ENCODE peak calls at places on chromosome 22, in four cellular contexts. G, V, X and K are unnamed samples.

GRCh38 chr22:37569009-37569920 is 9.0 kb downstream of the CDC42EP1 start:
- DNase-seq in G (no peak), V (peak; percentile 90), X (no peak), K (no peak)

GRCh38 chr22:35996596-35996995 is 32.0 kb downstream of the RBFOX2 start:
- DNase-seq in X (no peak), V (no peak), G (no peak), K (no peak)

GRCh38 chr22:32854351-32854804 is 52.9 kb downstream of the TIMP3 start:
- DNase-seq in G (no peak), V (no peak), X (no peak), K (no peak)

GRCh38 chr22:22903355-22903777 is 15.8 kb downstream of the IGLL5 start:
- DNase-seq in V (no peak), X (no peak), G (peak; percentile 53), K (no peak)

GRCh38 chr22:35554297-35554845 is 13.7 kb downstream of the RASD2 start:
- DNase-seq in G (no peak), X (no peak), V (no peak), K (no peak)

GRCh38 chr22:36577019-36577418 is 48.1 kb upstream of the EIF3D start:
- DNase-seq in X (no peak), V (peak; percentile 3), G (no peak), K (no peak)

GRCh38 chr22:26170795-26171194 is 1.5 kb downstream of the SEZ6L start:
- DNase-seq in G (peak; percentile 26), V (no peak), X (no peak), K (peak; percentile 84)

GRCh38 chr22:33512961-33513360 is 407.3 kb downstream of the LARGE1 start:
- DNase-seq in X (no peak), G (no peak), V (no peak), K (no peak)

GRCh38 chr22:30946354-30946753 is 22.2 kb downstream of the MORC2 start:
- DNase-seq in V (no peak), X (no peak), G (no peak), K (no peak)

GRCh38 chr22:43883719-43884415 is 7.9 kb downstream of the PNPLA5 start:
- DNase-seq in V (no peak), G (no peak), X (no peak), K (no peak)

GRCh38 chr22:30943368-30943767 is 25.2 kb downstream of the MORC2 start:
- DNase-seq in V (no peak), X (no peak), G (no peak), K (no peak)

GRCh38 chr22:22060200-22061084 is 77.9 kb upstream of the TOP3B start:
- DNase-seq in X (no peak), G (peak; percentile 98), V (peak; percentile 40), K (peak; percentile 93)

GRCh38 chr22:32837142-32837541 is 35.6 kb downstream of the TIMP3 start:
- DNase-seq in G (no peak), X (no peak), V (no peak), K (no peak)

GRCh38 chr22:29872989-29873388 is 10.0 kb upstream of the MTMR3 start:
- DNase-seq in G (no peak), X (no peak), V (no peak), K (no peak)

GRCh38 chr22:42683599-42684283 is 34.5 kb upstream of the CYB5R3 start:
- DNase-seq in G (no peak), V (no peak), X (no peak), K (no peak)

GRCh38 chr22:42682113-42682851 is 33.1 kb upstream of the CYB5R3 start:
- DNase-seq in G (no peak), V (no peak), X (no peak), K (no peak)

GRCh38 chr22:42684462-42685195 is 35.4 kb upstream of the CYB5R3 start:
- DNase-seq in X (no peak), V (no peak), G (no peak), K (no peak)

GRCh38 chr22:42678894-42679293 is 29.7 kb upstream of the CYB5R3 start:
- DNase-seq in G (no peak), X (no peak), V (no peak), K (no peak)

DNA sequence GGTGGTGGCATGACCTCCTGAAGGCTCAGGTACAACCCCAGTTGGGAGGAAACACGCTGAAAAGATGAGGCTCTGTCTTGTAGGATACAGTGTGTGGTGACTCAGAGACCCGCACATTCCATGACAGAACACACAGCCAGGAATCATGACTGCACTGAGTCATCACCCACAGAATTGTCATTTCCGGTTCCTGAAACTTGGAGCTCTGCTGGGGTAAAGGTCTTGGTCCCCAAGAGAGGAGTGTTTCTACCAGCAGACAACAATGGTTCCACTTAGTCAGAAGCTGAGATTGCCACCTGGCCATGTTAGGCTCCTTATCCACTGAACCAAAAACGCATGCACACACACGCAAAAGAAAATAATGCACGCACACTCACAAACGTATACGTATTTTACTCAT is 31.5 kb upstream of the CYB5R3 start:
- DNase-seq in G (peak; percentile 23), V (no peak), X (no peak), K (no peak)
- TF ChIP-seq NR2C2 in G (peak; percentile 20), V (no peak), X (no peak), K (no peak)

GRCh38 chr22:45496451-45496941 is 6.2 kb upstream of the FBLN1 start:
- DNase-seq in G (no peak), X (no peak), V (peak; percentile 77), K (no peak)
- TF ChIP-seq NR2C2 in G (no peak), X (no peak), V (no peak), K (no peak)

GRCh38 chr22:38705235-38706100 is at the start of gene GTPBP1:
- DNase-seq in X (peak; percentile 100), V (peak; percentile 100), G (peak; percentile 96), K (peak; percentile 97)

GRCh38 chr22:38706101-38706884 is 549 bp downstream of the GTPBP1 start:
- DNase-seq in V (no peak), X (no peak), G (no peak), K (peak; percentile 44)

GRCh38 chr22:38706885-38707180 is 1.1 kb downstream of the GTPBP1 start:
- DNase-seq in X (no peak), G (no peak), V (no peak), K (no peak)

GRCh38 chr22:38707984-38708383 is 2.2 kb downstream of the GTPBP1 start:
- DNase-seq in G (no peak), X (no peak), V (no peak), K (no peak)

DNA sequence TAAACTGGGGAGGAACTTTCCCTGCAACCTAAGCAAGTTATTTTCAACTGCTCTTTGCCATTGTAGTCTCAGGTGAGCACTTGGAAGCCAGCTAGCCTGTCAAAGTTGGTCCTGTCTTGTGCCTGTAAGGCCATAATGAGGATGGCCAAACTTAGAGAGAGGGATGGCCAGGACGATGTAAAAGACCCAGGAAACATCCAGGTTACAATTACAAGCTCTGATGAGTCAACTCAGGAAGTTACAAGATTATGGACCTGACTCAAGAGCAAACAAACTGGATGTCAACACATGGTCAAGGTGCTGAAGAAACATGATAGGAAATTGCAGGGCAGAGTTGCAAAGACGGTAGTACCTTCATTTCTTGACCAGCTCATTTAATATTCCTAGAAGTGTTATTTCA is 1.6 kb downstream of the GTPBP1 start:
- DNase-seq in V (peak; percentile 80), X (no peak), G (peak; percentile 39), K (no peak)
- TF ChIP-seq NR2C2 in V (no peak), X (no peak), G (peak; percentile 19), K (no peak)

DNA sequence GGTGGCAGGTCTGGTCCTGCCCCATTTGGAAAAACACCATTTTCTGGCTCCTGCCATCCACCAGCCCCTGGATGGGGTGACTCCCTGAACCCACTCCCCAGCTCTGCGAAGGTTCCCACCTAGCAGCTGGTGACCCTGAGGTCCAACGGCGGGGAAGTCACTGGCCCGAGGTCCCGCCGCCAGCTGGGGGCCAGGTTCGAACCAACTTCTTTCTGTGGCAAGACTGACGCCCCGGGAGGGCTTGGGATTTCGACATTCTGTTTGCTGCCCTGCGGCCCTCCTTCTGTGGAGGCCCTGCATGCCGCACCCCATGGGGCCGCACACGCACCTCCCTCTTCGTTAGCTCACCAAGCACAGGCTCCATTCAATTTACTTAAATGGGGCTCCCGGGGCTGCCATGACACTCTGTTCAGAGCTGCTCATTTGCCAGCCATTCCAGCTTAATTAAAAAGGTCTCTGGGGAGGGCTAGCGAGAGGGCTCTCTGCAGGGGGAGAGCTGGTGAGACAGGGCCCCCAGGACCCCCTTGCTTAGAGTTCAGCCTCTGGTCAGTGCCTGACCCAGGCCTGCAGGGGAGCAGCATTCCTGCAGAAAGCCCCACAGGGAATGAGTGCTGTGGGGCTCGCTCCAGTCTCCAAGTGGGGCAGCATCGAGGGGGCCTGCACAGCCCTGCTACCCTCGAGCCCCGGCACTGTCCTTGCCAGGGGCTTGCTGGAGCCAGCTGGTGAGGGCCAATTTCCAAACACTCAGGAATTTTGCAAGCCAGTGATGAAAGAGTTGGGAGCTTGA is 80.6 kb downstream of the CACNA1I start:
- DNase-seq in V (no peak), G (no peak), X (no peak), K (no peak)
- TF ChIP-seq NR2C2 in V (no peak), G (no peak), X (no peak), K (no peak)